ENCODE peak calls at places on chromosomes 6 and 20, in seven cellular contexts. S is choroid plexus epithelial cell, I is left ventricle myocardium inferior, A is OCI-LY7, J is heart right ventricle, N is uterus, P is tibial nerve. U is an unnamed sample.

GRCh38 chr6:21680611-21681010 is 87.1 kb downstream of the SOX4 start:
- DNase-seq in S (no peak), I (no peak), A (no peak), J (no peak), N (no peak), P (no peak), U (no peak)

GRCh38 chr6:36862164-36862847 is 12.3 kb downstream of the PPIL1 start:
- DNase-seq in S (no peak), I (no peak), A (no peak), J (no peak), N (no peak), P (no peak), U (no peak)

GRCh38 chr6:84278311-84278710 is 50.9 kb upstream of the CEP162 start:
- DNase-seq in S (peak; percentile 26), I (no peak), A (no peak), J (no peak), N (no peak), P (no peak), U (no peak)

GRCh38 chr6:21744321-21744720 is 150.8 kb downstream of the SOX4 start:
- DNase-seq in S (no peak), I (no peak), A (no peak), J (no peak), N (no peak), P (no peak), U (no peak)

GRCh38 chr20:17849901-17850673 is 118.5 kb downstream of the SNX5 start:
- DNase-seq in S (peak; percentile 97), I (peak; percentile 76), A (no peak), J (peak; percentile 64), N (peak; percentile 79), P (peak; percentile 68), U (no peak)

GRCh38 chr6:124200661-124201060 is 397.0 kb downstream of the NKAIN2 start:
- DNase-seq in S (no peak), I (no peak), A (no peak), J (no peak), N (no peak), P (no peak), U (no peak)

GRCh38 chr6:122947355-122947754 is 48.7 kb upstream of the CLVS2 start:
- DNase-seq in S (peak; percentile 47), I (no peak), A (no peak), J (no peak), N (no peak), P (no peak), U (peak; percentile 9)

GRCh38 chr6:158174514-158174913 is 6.4 kb downstream of the GTF2H5 start:
- DNase-seq in S (peak; percentile 96), I (no peak), A (no peak), J (no peak), N (no peak), P (peak; percentile 6), U (no peak)

GRCh38 chr20:12207875-12208274 is 290.2 kb downstream of the BTBD3 start:
- DNase-seq in S (peak; percentile 73), I (no peak), A (peak; percentile 4), J (no peak), N (no peak), P (no peak), U (peak; percentile 39)

GRCh38 chr6:121436966-121437756 is 1.7 kb downstream of the GJA1 start:
- DNase-seq in S (peak; percentile 62), I (peak; percentile 46), A (no peak), J (peak; percentile 50), N (peak; percentile 54), P (peak; percentile 63), U (no peak)

GRCh38 chr6:151763938-151764680 is 43.4 kb upstream of the ESR1 start:
- DNase-seq in S (peak; percentile 91), I (peak; percentile 95), A (peak; percentile 33), J (peak; percentile 93), N (peak; percentile 94), P (peak; percentile 91), U (peak; percentile 35)

GRCh38 chr6:6682225-6682624 is 93.7 kb downstream of the LY86 start:
- DNase-seq in S (no peak), I (no peak), A (no peak), J (no peak), N (no peak), P (no peak), U (no peak)

GRCh38 chr6:6685249-6685667 is 96.7 kb downstream of the LY86 start:
- DNase-seq in S (no peak), I (no peak), A (no peak), J (no peak), N (no peak), P (no peak), U (no peak)

GRCh38 chr6:6686176-6686575 is 97.7 kb downstream of the LY86 start:
- DNase-seq in S (no peak), I (no peak), A (no peak), J (no peak), N (no peak), P (no peak), U (no peak)

GRCh38 chr6:6683964-6684363 is 95.4 kb downstream of the LY86 start:
- DNase-seq in S (no peak), I (no peak), A (no peak), J (no peak), N (no peak), P (no peak), U (no peak)

DNA sequence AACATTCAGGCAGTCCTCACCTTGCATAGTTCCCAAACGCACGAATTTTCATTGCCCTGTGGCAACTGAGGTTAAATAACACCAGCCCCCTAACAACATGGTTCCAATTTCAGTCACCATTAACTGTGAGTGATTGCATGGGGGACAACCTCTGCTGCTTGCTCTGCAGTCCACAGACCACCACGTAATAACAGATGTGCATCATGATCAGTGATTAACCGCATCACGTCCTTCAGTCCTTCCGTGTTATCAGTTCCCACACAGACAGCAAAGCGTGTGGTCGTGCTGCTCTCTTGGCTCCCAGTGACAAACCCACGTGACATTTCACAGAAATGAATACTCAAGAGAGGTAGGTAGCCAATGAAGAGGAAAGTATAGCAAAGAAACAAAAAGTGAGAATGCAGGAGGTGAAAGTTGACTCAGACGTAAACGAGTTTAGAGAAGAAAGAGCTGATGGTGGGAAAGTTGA is 95.9 kb downstream of the LY86 start:
- DNase-seq in S (no peak), I (no peak), A (no peak), J (no peak), N (no peak), P (no peak), U (no peak)
- H3K4me3 ChIP-seq in S (no peak overlapping the region), I (no peak overlapping the region), A (no peak overlapping the region), J (no peak overlapping the region), N (no peak overlapping the region), P (no peak overlapping the region), U (no peak overlapping the region)

DNA sequence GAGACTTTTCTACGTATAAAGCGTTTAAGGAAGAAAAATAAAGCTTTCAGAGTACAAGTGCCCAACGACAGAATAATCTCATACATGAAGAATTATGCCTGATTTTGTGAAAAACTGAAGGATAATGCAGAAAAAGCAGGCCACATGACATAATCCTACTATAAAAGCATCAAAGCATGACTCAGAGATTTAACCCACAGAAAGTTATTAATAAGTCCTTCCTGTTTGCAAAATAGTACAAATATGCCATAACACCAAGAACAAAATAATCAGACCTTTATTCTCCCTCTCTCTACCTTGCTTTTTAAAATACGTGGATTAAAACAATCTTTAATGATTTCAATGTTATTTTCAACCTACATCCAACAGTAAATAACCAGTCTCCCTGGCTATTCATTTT is 118.6 kb upstream of the BCLAF1 start:
- DNase-seq in S (peak; percentile 61), I (no peak), A (no peak), J (no peak), N (no peak), P (no peak), U (no peak)
- H3K4me3 ChIP-seq in S (no peak overlapping the region), I (no peak overlapping the region), A (no peak overlapping the region), J (no peak overlapping the region), N (no peak overlapping the region), P (no peak overlapping the region), U (no peak overlapping the region)

GRCh38 chr20:13996265-13996664 is 949 bp downstream of the MACROD2 start:
- DNase-seq in S (no peak), I (no peak), A (no peak), J (no peak), N (no peak), P (no peak), U (no peak)

GRCh38 chr20:13995086-13995665 is at the start of gene MACROD2:
- DNase-seq in S (peak; percentile 83), I (peak; percentile 82), A (no peak), J (peak; percentile 88), N (peak; percentile 90), P (peak; percentile 67), U (no peak)

GRCh38 chr20:13991311-13991710 is 897 bp upstream of the SEL1L2 start:
- DNase-seq in S (no peak), I (no peak), A (no peak), J (no peak), N (no peak), P (no peak), U (no peak)

GRCh38 chr20:13990465-13990864 is at the start of gene SEL1L2:
- DNase-seq in S (no peak), I (no peak), A (no peak), J (no peak), N (no peak), P (no peak), U (no peak)

DNA sequence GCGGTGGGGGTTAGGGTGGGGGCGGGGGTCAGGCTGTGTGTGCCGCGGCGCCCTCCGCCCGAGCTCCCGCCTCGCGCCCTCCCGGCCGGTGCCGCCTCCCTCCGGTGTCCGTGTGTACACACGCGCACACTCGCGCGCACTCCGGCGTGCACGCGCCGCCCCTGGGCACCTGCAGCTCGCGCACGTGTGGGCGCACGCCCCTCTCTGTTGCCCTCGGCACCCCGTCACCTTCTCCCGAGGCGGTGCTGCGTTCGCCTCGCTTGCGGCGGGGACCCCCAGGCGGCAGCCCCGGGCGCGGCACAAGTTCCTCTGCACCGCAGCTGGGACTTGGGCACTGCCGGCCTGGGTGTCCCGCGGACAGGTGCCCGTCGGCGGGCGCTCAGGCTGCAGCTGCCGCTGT is 525 bp downstream of the MACROD2 start:
- DNase-seq in S (no peak), I (peak; percentile 17), A (no peak), J (peak; percentile 24), N (peak; percentile 17), P (no peak), U (no peak)
- H3K4me3 ChIP-seq in S (peak overlapping the region; percentile 66), I (peak overlapping the region; percentile 76), A (no peak overlapping the region), J (peak overlapping the region; percentile 49), N (peak overlapping the region; percentile 75), P (peak overlapping the region; percentile 69), U (no peak overlapping the region)

DNA sequence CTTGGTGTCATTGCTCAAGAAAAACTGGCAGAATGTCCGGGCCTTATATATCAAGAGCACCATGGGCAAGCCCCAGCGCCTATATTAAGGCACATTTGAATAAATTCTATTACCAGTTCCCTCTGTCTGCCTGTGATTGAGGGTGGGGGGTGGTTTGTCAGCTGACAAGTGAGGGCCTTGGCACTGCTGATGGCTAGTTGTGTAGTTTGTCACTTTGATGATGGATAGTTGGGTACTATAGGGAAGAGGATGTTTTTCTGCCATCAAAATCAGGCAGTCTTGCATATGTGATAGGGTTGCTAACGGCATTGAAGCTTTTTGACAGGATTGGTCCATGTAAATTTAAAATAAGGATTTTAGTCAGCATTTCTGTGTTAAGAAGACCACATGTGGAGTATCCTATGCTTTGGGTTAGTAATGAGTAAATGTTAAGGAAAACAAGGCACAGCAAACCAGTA is 2.5 kb downstream of the RPL10A start:
- DNase-seq in S (no peak), I (no peak), A (peak; percentile 27), J (no peak), N (no peak), P (no peak), U (no peak)
- H3K4me3 ChIP-seq in S (peak overlapping the region; percentile 3), I (peak overlapping the region; percentile 78), A (peak overlapping the region; percentile 91), J (no peak overlapping the region), N (no peak overlapping the region), P (no peak overlapping the region), U (no peak overlapping the region)

GRCh38 chr6:4342407-4343137 is 207.2 kb upstream of the ECI2 start:
- DNase-seq in S (no peak), I (no peak), A (no peak), J (no peak), N (no peak), P (no peak), U (no peak)
- H3K4me3 ChIP-seq in S (no peak overlapping the region), I (no peak overlapping the region), A (no peak overlapping the region), J (no peak overlapping the region), N (no peak overlapping the region), P (no peak overlapping the region), U (no peak overlapping the region)